ENCODE peak calls at places on chromosome 12, in nine cellular contexts. K, A, Z, R, L, O, N, U and C are unnamed samples.

GRCh38 chr12:237026-237815 is 23.3 kb upstream of the SLC6A12 start:
- DNase-seq in K (peak), A (no peak), Z (peak), R (no peak), L (no peak), O (no peak), N (no peak), U (no peak), C (no peak)

GRCh38 chr12:76018111-76018510 is 13.5 kb downstream of the PHLDA1 start:
- DNase-seq in K (no peak), A (peak), Z (no peak), R (no peak), L (no peak), O (no peak), N (no peak), U (no peak), C (no peak)

GRCh38 chr12:111596985-111597730 is 2.0 kb downstream of the ATXN2 start:
- DNase-seq in K (peak), A (peak), Z (peak), R (peak), L (peak), O (no peak), N (peak), U (peak), C (peak)

GRCh38 chr12:77925536-77926108 is 94.9 kb downstream of the NAV3 start:
- DNase-seq in K (peak), A (peak), Z (peak), R (peak), L (peak), O (peak), N (peak), U (peak), C (peak)

GRCh38 chr12:4145990-4146859 is 127.3 kb upstream of the CCND2 start:
- DNase-seq in K (no peak), A (no peak), Z (no peak), R (no peak), L (no peak), O (no peak), N (no peak), U (no peak), C (no peak)

GRCh38 chr12:117121456-117121855 is 22.2 kb upstream of the TESC start:
- DNase-seq in K (no peak), A (no peak), Z (no peak), R (no peak), L (no peak), O (no peak), N (no peak), U (no peak), C (no peak)

GRCh38 chr12:9751204-9752144 is 9.2 kb downstream of the CD69 start:
- DNase-seq in K (no peak), A (no peak), Z (no peak), R (no peak), L (no peak), O (no peak), N (no peak), U (no peak), C (no peak)

GRCh38 chr12:84561362-84561761 is 351.2 kb downstream of the SLC6A15 start:
- DNase-seq in K (no peak), A (no peak), Z (no peak), R (no peak), L (no peak), O (no peak), N (no peak), U (no peak), C (no peak)

GRCh38 chr12:613996-614726 is 49.1 kb downstream of the NINJ2 start:
- DNase-seq in K (no peak), A (no peak), Z (no peak), R (peak), L (peak), O (no peak), N (no peak), U (no peak), C (no peak)

GRCh38 chr12:76688627-76689026 is 75.3 kb upstream of the ZDHHC17 start:
- DNase-seq in K (no peak), A (no peak), Z (no peak), R (no peak), L (peak), O (no peak), N (no peak), U (no peak), C (no peak)

GRCh38 chr12:2083008-2083407 is 30.2 kb downstream of the CACNA1C start:
- DNase-seq in K (no peak), A (no peak), Z (no peak), R (no peak), L (no peak), O (no peak), N (no peak), U (no peak), C (no peak)

GRCh38 chr12:15474766-15475165 is 152.5 kb downstream of the PTPRO start:
- DNase-seq in K (no peak), A (no peak), Z (no peak), R (no peak), L (no peak), O (no peak), N (no peak), U (no peak), C (no peak)